ENCODE peak calls at places on chromosomes 1 and 21, in four cellular contexts. One of them, this sample, is unnamed.

GRCh38 chr1:228794173-228794572 is 58.9 kb downstream of the RHOU start:
- DNase-seq in A549: no peak
- DNase-seq in left ventricle myocardium inferior: no peak
- DNase-seq in tibial nerve: no peak
- DNase-seq in this sample: no peak

GRCh38 chr1:118304722-118305344 is 119.8 kb upstream of the SPAG17 start:
- DNase-seq in A549: no peak
- DNase-seq in left ventricle myocardium inferior: no peak
- DNase-seq in tibial nerve: no peak
- DNase-seq in this sample: no peak

GRCh38 chr1:5598824-5599395 is 393.3 kb downstream of the NPHP4 start:
- DNase-seq in A549: no peak
- DNase-seq in left ventricle myocardium inferior: no peak
- DNase-seq in tibial nerve: no peak
- DNase-seq in this sample: no peak

GRCh38 chr1:75796376-75797272 is at the start of gene MSH4:
- DNase-seq in A549: no peak
- DNase-seq in left ventricle myocardium inferior: no peak
- DNase-seq in tibial nerve: no peak
- DNase-seq in this sample: no peak

GRCh38 chr1:109773203-109773899 is 9.6 kb upstream of the EPS8L3 start:
- DNase-seq in A549: peak; percentile 73
- DNase-seq in left ventricle myocardium inferior: peak; percentile 80
- DNase-seq in tibial nerve: peak; percentile 83
- DNase-seq in this sample: peak; percentile 85

GRCh38 chr1:44907909-44908308 is 64.9 kb upstream of the PTCH2 start:
- DNase-seq in A549: no peak
- DNase-seq in left ventricle myocardium inferior: no peak
- DNase-seq in tibial nerve: no peak
- DNase-seq in this sample: no peak

GRCh38 chr1:50416150-50416527 is 7.1 kb downstream of the DMRTA2 start:
- DNase-seq in A549: no peak
- DNase-seq in left ventricle myocardium inferior: no peak
- DNase-seq in tibial nerve: no peak
- DNase-seq in this sample: no peak

GRCh38 chr1:63411081-63411480 is 43.7 kb downstream of the ALG6 start:
- DNase-seq in A549: no peak
- DNase-seq in left ventricle myocardium inferior: no peak
- DNase-seq in tibial nerve: no peak
- DNase-seq in this sample: no peak

GRCh38 chr1:18705811-18706210 is 75.2 kb downstream of the PAX7 start:
- DNase-seq in A549: no peak
- DNase-seq in left ventricle myocardium inferior: no peak
- DNase-seq in tibial nerve: no peak
- DNase-seq in this sample: no peak

GRCh38 chr21:34035619-34036354 is 37.6 kb upstream of the MRPS6 start:
- DNase-seq in A549: no peak
- DNase-seq in left ventricle myocardium inferior: no peak
- DNase-seq in tibial nerve: no peak
- DNase-seq in this sample: no peak

GRCh38 chr1:64112281-64112680 is 91.1 kb upstream of the UBE2U start:
- DNase-seq in A549: no peak
- DNase-seq in left ventricle myocardium inferior: no peak
- DNase-seq in tibial nerve: no peak
- DNase-seq in this sample: no peak

GRCh38 chr1:199551967-199552565 is 475.4 kb upstream of the NR5A2 start:
- DNase-seq in A549: peak; percentile 16
- DNase-seq in left ventricle myocardium inferior: no peak
- DNase-seq in tibial nerve: peak; percentile 66
- DNase-seq in this sample: no peak

GRCh38 chr1:17009706-17010105 is 2.0 kb downstream of the ATP13A2 start:
- DNase-seq in A549: no peak
- DNase-seq in left ventricle myocardium inferior: no peak
- DNase-seq in tibial nerve: no peak
- DNase-seq in this sample: no peak

GRCh38 chr1:231315887-231316286 is 21.8 kb downstream of the EXOC8 start:
- DNase-seq in A549: peak; percentile 33
- DNase-seq in left ventricle myocardium inferior: peak; percentile 24
- DNase-seq in tibial nerve: no peak
- DNase-seq in this sample: no peak

GRCh38 chr1:153795325-153795837 is 20.2 kb downstream of the SLC27A3 start:
- DNase-seq in A549: no peak
- DNase-seq in left ventricle myocardium inferior: no peak
- DNase-seq in tibial nerve: no peak
- DNase-seq in this sample: peak; percentile 15

GRCh38 chr1:178634445-178634844 is 90.6 kb upstream of the RALGPS2 start:
- DNase-seq in A549: no peak
- DNase-seq in left ventricle myocardium inferior: peak; percentile 34
- DNase-seq in tibial nerve: no peak
- DNase-seq in this sample: no peak

GRCh38 chr1:116769561-116769977 is 15.3 kb downstream of the CD2 start:
- DNase-seq in A549: no peak
- DNase-seq in left ventricle myocardium inferior: no peak
- DNase-seq in tibial nerve: no peak
- DNase-seq in this sample: no peak

GRCh38 chr1:223177681-223178080 is 34.6 kb upstream of the TLR5 start:
- DNase-seq in A549: no peak
- DNase-seq in left ventricle myocardium inferior: no peak
- DNase-seq in tibial nerve: no peak
- DNase-seq in this sample: peak; percentile 55

GRCh38 chr1:241310451-241310850 is 46.6 kb downstream of the RGS7 start:
- DNase-seq in A549: no peak
- DNase-seq in left ventricle myocardium inferior: no peak
- DNase-seq in tibial nerve: no peak
- DNase-seq in this sample: no peak

GRCh38 chr1:19468397-19468956 is 16.9 kb downstream of the CAPZB start:
- DNase-seq in A549: peak; percentile 37
- DNase-seq in left ventricle myocardium inferior: no peak
- DNase-seq in tibial nerve: no peak
- DNase-seq in this sample: no peak

GRCh38 chr1:151145158-151146071 is 1.0 kb downstream of the SEMA6C start:
- DNase-seq in A549: no peak
- DNase-seq in left ventricle myocardium inferior: peak; percentile 44
- DNase-seq in tibial nerve: peak; percentile 26
- DNase-seq in this sample: peak; percentile 49

GRCh38 chr1:115031595-115031994 is 2.0 kb downstream of the TSHB start:
- DNase-seq in A549: no peak
- DNase-seq in left ventricle myocardium inferior: no peak
- DNase-seq in tibial nerve: no peak
- DNase-seq in this sample: no peak

GRCh38 chr1:154154534-154155181 is at the start of gene NUP210L:
- DNase-seq in A549: no peak
- DNase-seq in left ventricle myocardium inferior: peak; percentile 92
- DNase-seq in tibial nerve: peak; percentile 47
- DNase-seq in this sample: peak; percentile 71

GRCh38 chr1:62159940-62160348 is 34.7 kb upstream of the L1TD1 start:
- DNase-seq in A549: no peak
- DNase-seq in left ventricle myocardium inferior: no peak
- DNase-seq in tibial nerve: no peak
- DNase-seq in this sample: no peak

GRCh38 chr21:35084869-35085268 is 35.8 kb upstream of the RUNX1 start:
- DNase-seq in A549: peak; percentile 3
- DNase-seq in left ventricle myocardium inferior: no peak
- DNase-seq in tibial nerve: no peak
- DNase-seq in this sample: no peak

GRCh38 chr21:42093991-42094417 is 22.9 kb downstream of the UMODL1 start:
- DNase-seq in A549: peak; percentile 8
- DNase-seq in left ventricle myocardium inferior: no peak
- DNase-seq in tibial nerve: no peak
- DNase-seq in this sample: peak; percentile 93

GRCh38 chr1:84972377-84972987 is 24.4 kb downstream of the MCOLN2 start:
- DNase-seq in A549: no peak
- DNase-seq in left ventricle myocardium inferior: no peak
- DNase-seq in tibial nerve: no peak
- DNase-seq in this sample: no peak

GRCh38 chr1:184915463-184916080 is 58.7 kb downstream of the NIBAN1 start:
- DNase-seq in A549: no peak
- DNase-seq in left ventricle myocardium inferior: no peak
- DNase-seq in tibial nerve: no peak
- DNase-seq in this sample: no peak

GRCh38 chr1:225343618-225344017 is 84.2 kb downstream of the LBR start:
- DNase-seq in A549: no peak
- DNase-seq in left ventricle myocardium inferior: no peak
- DNase-seq in tibial nerve: no peak
- DNase-seq in this sample: no peak

GRCh38 chr1:175024773-175025172 is 1.5 kb upstream of the MRPS14 start:
- DNase-seq in A549: no peak
- DNase-seq in left ventricle myocardium inferior: no peak
- DNase-seq in tibial nerve: no peak
- DNase-seq in this sample: no peak
- TF ChIP-seq CTCF in A549: no peak
- TF ChIP-seq CTCF in left ventricle myocardium inferior: no peak
- TF ChIP-seq CTCF in tibial nerve: no peak
- TF ChIP-seq CTCF in this sample: no peak

GRCh38 chr1:205296154-205296553 is 25.4 kb downstream of the NUAK2 start:
- DNase-seq in A549: no peak
- DNase-seq in left ventricle myocardium inferior: no peak
- DNase-seq in tibial nerve: no peak
- DNase-seq in this sample: no peak
- H3K4me1 ChIP-seq in A549: peaks cover 96% of the 10 kb centered on the region
- H3K4me1 ChIP-seq in left ventricle myocardium inferior: peaks cover 15% of the 10 kb centered on the region
- H3K4me1 ChIP-seq in tibial nerve: peaks cover 17% of the 10 kb centered on the region
- H3K4me1 ChIP-seq in this sample: peaks cover 30% of the 10 kb centered on the region

GRCh38 chr1:167322483-167322882 is 101.8 kb downstream of the POU2F1 start:
- DNase-seq in A549: no peak
- DNase-seq in left ventricle myocardium inferior: no peak
- DNase-seq in tibial nerve: no peak
- DNase-seq in this sample: no peak
- H3K9me3 ChIP-seq in A549: peaks cover 45% of the 10 kb centered on the region
- H3K9me3 ChIP-seq in left ventricle myocardium inferior: peaks cover 64% of the 10 kb centered on the region
- H3K9me3 ChIP-seq in tibial nerve: peaks cover 5% of the 10 kb centered on the region
- H3K9me3 ChIP-seq in this sample: no peaks in the 10 kb centered on the region

GRCh38 chr21:22993144-22993543 is 1994.9 kb downstream of the NCAM2 start:
- DNase-seq in A549: no peak
- DNase-seq in left ventricle myocardium inferior: no peak
- DNase-seq in tibial nerve: no peak
- DNase-seq in this sample: no peak

DNA sequence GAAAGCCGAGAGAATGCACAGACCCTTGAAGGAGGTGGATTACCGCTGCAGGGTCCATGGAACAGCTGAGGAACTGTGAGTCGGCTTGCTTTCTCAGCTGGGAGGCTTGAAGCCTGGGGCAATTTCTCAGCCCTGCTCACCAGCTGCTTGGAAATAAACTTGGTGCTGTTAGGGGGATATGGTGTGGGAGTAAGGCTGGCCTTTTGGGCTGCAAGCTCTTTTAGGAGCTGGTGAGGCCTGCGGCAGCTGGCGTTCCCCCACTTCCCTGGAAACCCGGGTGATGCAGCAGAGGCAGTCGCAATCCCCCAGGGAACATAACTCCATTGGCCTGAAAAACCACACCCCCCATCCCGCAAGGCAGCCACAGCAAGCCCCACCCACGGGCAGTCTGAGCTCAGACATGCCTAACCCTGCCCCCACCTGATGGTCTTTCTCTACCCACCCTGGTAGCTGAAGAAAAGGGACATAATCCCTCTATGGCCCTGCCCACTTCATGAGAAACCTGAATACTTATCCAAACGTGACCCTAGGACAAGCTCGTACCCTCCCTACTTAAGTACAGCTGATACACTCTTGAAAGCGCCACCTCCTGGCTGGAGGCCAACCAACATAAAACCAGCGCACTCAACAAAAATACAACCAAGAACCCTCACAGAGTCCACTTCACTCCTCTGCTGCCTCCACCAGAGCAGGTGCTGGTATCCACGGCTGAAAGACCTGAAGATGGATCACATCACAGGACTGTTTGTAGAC is 1995.8 kb downstream of the NCAM2 start:
- DNase-seq in A549: no peak
- DNase-seq in left ventricle myocardium inferior: no peak
- DNase-seq in tibial nerve: no peak
- DNase-seq in this sample: no peak
- TF ChIP-seq CTCF in A549: no peak
- TF ChIP-seq CTCF in left ventricle myocardium inferior: no peak
- TF ChIP-seq CTCF in tibial nerve: no peak
- TF ChIP-seq CTCF in this sample: no peak

GRCh38 chr1:8016244-8017241 is 9.6 kb downstream of the ERRFI1 start:
- DNase-seq in A549: no peak
- DNase-seq in left ventricle myocardium inferior: no peak
- DNase-seq in tibial nerve: no peak
- DNase-seq in this sample: no peak
- H3K4me1 ChIP-seq in A549: peaks cover 100% of the 10 kb centered on the region
- H3K4me1 ChIP-seq in left ventricle myocardium inferior: peaks cover 64% of the 10 kb centered on the region
- H3K4me1 ChIP-seq in tibial nerve: peaks cover 28% of the 10 kb centered on the region
- H3K4me1 ChIP-seq in this sample: peaks cover 88% of the 10 kb centered on the region

DNA sequence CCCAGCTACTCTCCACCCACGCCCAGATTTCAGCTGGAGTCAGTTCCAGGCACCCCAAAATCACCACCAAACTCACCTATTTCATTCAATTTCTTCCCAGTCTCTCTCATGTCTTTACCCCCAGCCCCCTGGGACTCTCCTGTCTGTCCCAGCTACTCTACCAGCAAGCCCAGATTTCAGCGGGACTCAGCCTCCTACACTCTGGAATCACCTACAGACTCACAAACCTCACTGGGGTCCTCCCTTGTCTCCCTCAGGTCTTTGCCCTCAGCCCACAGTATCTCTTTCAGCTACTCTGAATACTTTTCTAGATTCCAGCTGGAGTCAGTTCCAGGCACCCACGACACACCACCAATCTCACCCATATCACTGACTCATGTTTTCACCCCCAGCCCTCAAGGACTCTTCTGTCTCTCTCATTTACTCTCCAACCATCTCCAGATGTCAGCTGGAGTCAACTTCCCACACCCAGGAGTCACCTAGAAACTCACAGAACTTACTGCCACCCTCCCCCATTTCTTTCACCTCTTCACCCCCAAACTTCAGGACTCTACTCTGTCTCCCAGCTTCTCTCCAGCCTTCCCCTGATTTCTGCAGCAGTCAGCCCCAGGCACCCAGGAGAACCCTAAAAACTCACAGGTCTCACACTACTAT is 1529.3 kb upstream of the TPTE start:
- DNase-seq in A549: no peak
- DNase-seq in left ventricle myocardium inferior: no peak
- DNase-seq in tibial nerve: no peak
- DNase-seq in this sample: no peak
- H3K9me3 ChIP-seq in A549: no peaks in the 10 kb centered on the region
- H3K9me3 ChIP-seq in left ventricle myocardium inferior: peaks cover 14% of the 10 kb centered on the region
- H3K9me3 ChIP-seq in tibial nerve: no peaks in the 10 kb centered on the region
- H3K9me3 ChIP-seq in this sample: no peaks in the 10 kb centered on the region

This sample was measured in tibial artery.